ENCODE peak calls at places on chromosomes 16 and 17, in seven cellular contexts. K is fibroblast of pulmonary artery, I is thoracic aorta, T is aorta, P is ovary, E is endodermal cell, W is H7. O is an unnamed sample.

GRCh38 chr17:63438092-63439051 is 7.7 kb downstream of the CYB561 start:
- DNase-seq in T (peak; percentile 48), W (peak; percentile 70), E (no peak), P (no peak), K (no peak), I (no peak), O (no peak)

GRCh38 chr17:52660692-52661091 is 502.2 kb upstream of the CA10 start:
- DNase-seq in T (no peak), W (no peak), I (no peak), K (no peak), P (no peak), E (no peak), O (no peak)

GRCh38 chr16:23905027-23905426 is 69.2 kb downstream of the PRKCB start:
- DNase-seq in P (no peak), I (no peak), E (peak; percentile 86), K (peak; percentile 3), T (peak; percentile 66), W (peak; percentile 37), O (peak; percentile 57)

GRCh38 chr17:62792122-62792800 is 15.9 kb downstream of the MARCHF10 start:
- DNase-seq in K (peak; percentile 91), T (no peak), P (no peak), W (no peak), I (no peak), E (peak; percentile 29), O (peak; percentile 93)

GRCh38 chr16:30747331-30747730 is 894 bp upstream of the PHKG2 start:
- DNase-seq in E (no peak), T (no peak), W (no peak), P (no peak), I (no peak), K (no peak), O (peak; percentile 49)

GRCh38 chr16:228151-228855 is 946 bp downstream of the LUC7L start:
- DNase-seq in E (no peak), W (no peak), T (no peak), P (no peak), K (peak; percentile 8), I (no peak), O (peak; percentile 31)

GRCh38 chr16:83117810-83118209 is 491.0 kb downstream of the CDH13 start:
- DNase-seq in E (no peak), W (no peak), I (no peak), K (no peak), T (no peak), P (no peak), O (no peak)

GRCh38 chr17:76544123-76544915 is 4.5 kb downstream of the PRCD start:
- DNase-seq in W (peak; percentile 72), K (no peak), T (peak; percentile 44), E (no peak), P (peak; percentile 69), I (no peak), O (no peak)

GRCh38 chr17:62188713-62189112 is 123.6 kb upstream of the MED13 start:
- DNase-seq in K (peak; percentile 11), E (no peak), I (no peak), P (no peak), W (no peak), T (no peak), O (peak; percentile 80)

GRCh38 chr16:83851473-83851872 is 43.7 kb downstream of the HSBP1 start:
- DNase-seq in K (no peak), W (no peak), I (no peak), P (no peak), T (no peak), E (no peak), O (no peak)

GRCh38 chr16:2095315-2095853 is 40.3 kb downstream of the PKD1 start:
- DNase-seq in T (peak; percentile 75), W (no peak), P (no peak), K (no peak), E (no peak), I (no peak), O (peak; percentile 66)

GRCh38 chr17:50364715-50365114 is 8.3 kb downstream of the MRPL27 start:
- DNase-seq in K (peak; percentile 41), W (peak; percentile 75), T (no peak), E (peak; percentile 84), P (no peak), I (no peak), O (peak; percentile 69)

GRCh38 chr17:32777436-32777835 is 99.5 kb downstream of the MYO1D start:
- DNase-seq in I (no peak), T (no peak), P (no peak), W (no peak), K (no peak), E (no peak), O (peak; percentile 90)

GRCh38 chr16:51359141-51359960 is 208.3 kb upstream of the SALL1 start:
- DNase-seq in I (no peak), T (no peak), W (peak; percentile 60), E (peak; percentile 72), K (no peak), P (peak; percentile 38), O (no peak)

GRCh38 chr16:29290631-29291247 is 115.8 kb downstream of the NPIPB11 start:
- DNase-seq in T (peak; percentile 98), I (peak; percentile 89), P (peak; percentile 96), K (peak; percentile 89), E (peak; percentile 94), W (peak; percentile 85), O (peak; percentile 86)

GRCh38 chr16:3115011-3115410 is 2.6 kb downstream of the ZNF205 start:
- DNase-seq in K (no peak), I (no peak), P (no peak), W (peak; percentile 20), E (peak; percentile 47), T (no peak), O (no peak)

GRCh38 chr16:3112881-3113574 is 642 bp downstream of the ZNF205 start:
- DNase-seq in E (no peak), I (no peak), K (peak; percentile 45), P (peak; percentile 61), T (no peak), W (peak; percentile 22), O (no peak)

GRCh38 chr16:3112058-3112880 is at the start of gene ZNF205:
- DNase-seq in T (peak; percentile 82), W (peak; percentile 95), K (peak; percentile 78), I (no peak), P (peak; percentile 77), E (peak; percentile 95), O (peak; percentile 82)

GRCh38 chr16:3115561-3115960 is 3.2 kb downstream of the ZNF205 start:
- DNase-seq in E (peak; percentile 81), T (no peak), W (peak; percentile 79), I (no peak), P (no peak), K (no peak), O (no peak)

GRCh38 chr16:3113765-3114479 is 1.5 kb downstream of the ZNF205 start:
- DNase-seq in P (no peak), K (no peak), W (peak; percentile 67), E (no peak), I (no peak), T (no peak), O (no peak)
- H3K4me3 ChIP-seq in P (peak overlapping the region; percentile 66), K (peak overlapping the region; percentile 90), W (no peak overlapping the region), E (peak overlapping the region; percentile 95), I (peak overlapping the region; percentile 74), T (no peak overlapping the region), O (peak overlapping the region; percentile 97)

GRCh38 chr16:74813109-74813641 is 38.6 kb upstream of the FA2H start:
- DNase-seq in W (peak; percentile 94), I (peak; percentile 11), T (peak; percentile 73), E (peak; percentile 98), P (peak; percentile 46), K (peak; percentile 64), O (peak; percentile 75)
- H3K4me3 ChIP-seq in W (no peak overlapping the region), I (peak overlapping the region; percentile 14), T (no peak overlapping the region), E (no peak overlapping the region), P (no peak overlapping the region), K (no peak overlapping the region), O (no peak overlapping the region)

GRCh38 chr16:47972246-47972985 is 183.4 kb downstream of the ABCC12 start:
- DNase-seq in E (no peak), P (no peak), W (no peak), T (no peak), I (no peak), K (no peak), O (no peak)

GRCh38 chr16:47967374-47967773 is 188.4 kb downstream of the ABCC12 start:
- DNase-seq in K (no peak), T (no peak), P (no peak), W (no peak), E (no peak), I (no peak), O (no peak)

GRCh38 chr16:47973552-47973951 is 182.2 kb downstream of the ABCC12 start:
- DNase-seq in E (no peak), W (no peak), P (no peak), K (no peak), I (no peak), T (no peak), O (no peak)

GRCh38 chr16:47970291-47970931 is 185.4 kb downstream of the ABCC12 start:
- DNase-seq in P (no peak), T (no peak), I (no peak), K (peak; percentile 62), W (peak; percentile 32), E (peak; percentile 65), O (peak; percentile 75)

GRCh38 chr16:47971225-47971624 is 184.6 kb downstream of the ABCC12 start:
- DNase-seq in K (no peak), I (no peak), E (no peak), W (no peak), P (no peak), T (no peak), O (no peak)
- H3K4me3 ChIP-seq in K (no peak overlapping the region), I (no peak overlapping the region), E (no peak overlapping the region), W (no peak overlapping the region), P (no peak overlapping the region), T (no peak overlapping the region), O (no peak overlapping the region)

GRCh38 chr17:49210158-49211029 is at the start of the genes ABI3 and GNGT2:
- DNase-seq in W (peak; percentile 83), K (peak; percentile 48), P (no peak), E (peak; percentile 87), I (no peak), T (peak; percentile 61), O (no peak)
- H3K4me3 ChIP-seq in W (peak within 1 kb of the TSS; percentile 14), K (no peak within 1 kb of the TSS), P (peak within 1 kb of the TSS; percentile 28), E (no peak within 1 kb of the TSS), I (peak within 1 kb of the TSS; percentile 62), T (no peak within 1 kb of the TSS), O (no peak within 1 kb of the TSS)

DNA sequence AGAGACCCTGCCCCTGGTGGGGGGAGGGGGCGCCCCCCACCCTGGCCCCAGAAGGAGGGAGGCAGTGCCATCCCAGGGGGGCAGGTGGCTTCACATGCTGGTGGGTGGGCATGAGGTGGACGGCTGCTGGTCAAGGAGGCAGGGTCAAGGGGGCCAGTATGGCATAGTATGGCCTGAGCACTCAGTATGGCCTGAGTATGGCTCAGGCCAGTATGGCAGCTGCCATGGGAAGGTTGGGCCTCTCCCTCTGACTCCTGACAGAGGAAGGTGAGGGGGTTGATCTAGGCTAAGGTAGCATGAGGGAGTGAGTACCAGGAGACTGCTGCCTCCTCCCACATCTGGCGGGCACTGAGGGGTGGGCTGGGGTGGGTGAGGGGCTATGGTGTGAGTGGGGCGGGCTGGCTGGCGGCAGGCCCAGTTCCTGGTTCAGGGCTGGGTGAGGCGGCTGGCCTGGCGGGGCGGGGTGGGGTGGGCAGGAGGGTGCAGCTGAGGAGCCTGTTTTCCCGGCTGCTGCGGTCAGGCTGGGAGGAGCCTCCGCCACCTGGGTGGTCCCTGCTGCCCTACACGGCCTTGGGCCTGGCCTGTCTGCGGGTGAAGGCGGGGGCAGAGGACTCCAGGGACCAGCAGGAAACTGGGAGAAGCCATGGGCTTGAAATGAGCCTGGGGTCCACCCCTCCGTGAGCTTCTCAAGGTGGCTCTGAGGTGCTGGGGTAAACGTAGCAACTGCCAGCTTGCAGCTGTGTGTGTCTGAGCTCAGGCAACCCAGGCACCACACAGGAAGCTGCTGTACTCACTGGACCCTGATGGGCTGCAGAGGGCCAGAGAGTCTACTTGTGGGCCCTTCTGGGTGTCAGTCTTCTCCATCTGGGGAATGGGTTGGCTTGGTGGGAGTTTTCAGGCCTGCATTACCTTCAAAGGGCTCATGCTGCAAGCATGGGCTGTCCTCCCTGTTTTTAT is 57.0 kb downstream of the RAI1 start:
- DNase-seq in K (no peak), T (no peak), W (peak; percentile 91), I (no peak), P (peak; percentile 67), E (peak; percentile 79), O (peak; percentile 66)
- H3K4me3 ChIP-seq in K (no peak overlapping the region), T (no peak overlapping the region), W (no peak overlapping the region), I (no peak overlapping the region), P (no peak overlapping the region), E (no peak overlapping the region), O (no peak overlapping the region)

O was measured in epithelial cell of esophagus.